ENCODE peak calls at places on chromosomes 3 and 15, in seven cellular contexts. R, F, S, X, H, C and J are unnamed samples.

GRCh38 chr15:79431636-79432344 is at the start of gene MINAR1:
- DNase-seq in R (no peak), F (no peak), S (peak), X (peak), H (peak), C (no peak), J (no peak)

GRCh38 chr3:16433701-16434151 is 79.8 kb downstream of the RFTN1 start:
- DNase-seq in R (peak), F (no peak), S (no peak), X (no peak), H (no peak), C (no peak), J (no peak)

GRCh38 chr3:76585794-76586392 is 454.0 kb upstream of the ROBO2 start:
- DNase-seq in R (no peak), F (no peak), S (no peak), X (peak), H (peak), C (peak), J (no peak)

GRCh38 chr3:2094941-2095340 is 3.7 kb upstream of the CNTN4 start:
- DNase-seq in R (no peak), F (no peak), S (no peak), X (no peak), H (no peak), C (no peak), J (no peak)

GRCh38 chr3:151765685-151766084 is 32.0 kb downstream of the AADACL2 start:
- DNase-seq in R (no peak), F (no peak), S (no peak), X (no peak), H (no peak), C (no peak), J (no peak)

GRCh38 chr15:57213783-57214366 is 162.4 kb upstream of the CGNL1 start:
- DNase-seq in R (no peak), F (peak), S (no peak), X (peak), H (peak), C (peak), J (peak)

GRCh38 chr15:40282870-40283614 is at the start of gene ANKRD63:
- DNase-seq in R (no peak), F (no peak), S (no peak), X (peak), H (no peak), C (peak), J (no peak)

GRCh38 chr3:131555456-131555855 is 52.7 kb upstream of the MRPL3 start:
- DNase-seq in R (no peak), F (no peak), S (no peak), X (no peak), H (no peak), C (no peak), J (no peak)

GRCh38 chr15:31296304-31297220 is 30.1 kb upstream of the KLF13 start:
- DNase-seq in R (no peak), F (no peak), S (no peak), X (peak), H (peak), C (no peak), J (no peak)

GRCh38 chr15:31106495-31107300 is 5.2 kb upstream of the TRPM1 start:
- DNase-seq in R (no peak), F (no peak), S (no peak), X (no peak), H (no peak), C (no peak), J (no peak)

GRCh38 chr3:6540981-6541380 is 319.9 kb upstream of the GRM7 start:
- DNase-seq in R (no peak), F (no peak), S (no peak), X (no peak), H (no peak), C (peak), J (no peak)

GRCh38 chr3:134927596-134927995 is 132.5 kb downstream of the EPHB1 start:
- DNase-seq in R (no peak), F (no peak), S (no peak), X (no peak), H (no peak), C (no peak), J (no peak)

GRCh38 chr3:184874709-184875644 is 63.0 kb downstream of the VPS8 start:
- DNase-seq in R (no peak), F (peak), S (no peak), X (peak), H (peak), C (peak), J (peak)

GRCh38 chr3:168426196-168426595 is 330.5 kb upstream of the GOLIM4 start:
- DNase-seq in R (no peak), F (no peak), S (no peak), X (no peak), H (no peak), C (no peak), J (no peak)

GRCh38 chr3:189308594-189308993 is 136.8 kb downstream of the TPRG1 start:
- DNase-seq in R (no peak), F (no peak), S (no peak), X (no peak), H (no peak), C (no peak), J (no peak)

GRCh38 chr15:70569718-70570231 is 193.6 kb downstream of the UACA start:
- DNase-seq in R (no peak), F (no peak), S (no peak), X (no peak), H (peak), C (no peak), J (peak)

GRCh38 chr15:92462771-92463170 is 69.1 kb downstream of the ST8SIA2 start:
- DNase-seq in R (no peak), F (no peak), S (no peak), X (no peak), H (no peak), C (no peak), J (no peak)

GRCh38 chr3:125166581-125166980 is 46.0 kb downstream of the SLC12A8 start:
- DNase-seq in R (no peak), F (no peak), S (no peak), X (no peak), H (no peak), C (no peak), J (no peak)

GRCh38 chr15:35751421-35752133 is 205.6 kb upstream of the DPH6 start:
- DNase-seq in R (peak), F (peak), S (peak), X (peak), H (peak), C (peak), J (peak)

GRCh38 chr15:32843211-32843907 is 125.6 kb downstream of the GREM1 start:
- DNase-seq in R (no peak), F (no peak), S (no peak), X (no peak), H (no peak), C (no peak), J (no peak)

GRCh38 chr3:194277547-194278091 is 73.5 kb downstream of the CPN2 start:
- DNase-seq in R (no peak), F (no peak), S (no peak), X (peak), H (no peak), C (no peak), J (no peak)

GRCh38 chr15:45943255-45943654 is 308.4 kb downstream of the SQOR start:
- DNase-seq in R (no peak), F (no peak), S (no peak), X (no peak), H (peak), C (no peak), J (no peak)

GRCh38 chr3:48982016-48982415 is 8.0 kb upstream of the P4HTM start:
- DNase-seq in R (no peak), F (no peak), S (no peak), X (no peak), H (no peak), C (no peak), J (no peak)

GRCh38 chr3:110420158-110420641 is 651.4 kb upstream of the NECTIN3 start:
- DNase-seq in R (no peak), F (no peak), S (no peak), X (no peak), H (no peak), C (no peak), J (peak)

GRCh38 chr15:99507016-99507731 is 58.6 kb upstream of the MEF2A start:
- DNase-seq in R (no peak), F (no peak), S (no peak), X (peak), H (peak), C (peak), J (no peak)

GRCh38 chr3:48897401-48898376 is 993 bp downstream of the SLC25A20 start:
- DNase-seq in R (no peak), F (no peak), S (no peak), X (no peak), H (peak), C (peak), J (no peak)

DNA sequence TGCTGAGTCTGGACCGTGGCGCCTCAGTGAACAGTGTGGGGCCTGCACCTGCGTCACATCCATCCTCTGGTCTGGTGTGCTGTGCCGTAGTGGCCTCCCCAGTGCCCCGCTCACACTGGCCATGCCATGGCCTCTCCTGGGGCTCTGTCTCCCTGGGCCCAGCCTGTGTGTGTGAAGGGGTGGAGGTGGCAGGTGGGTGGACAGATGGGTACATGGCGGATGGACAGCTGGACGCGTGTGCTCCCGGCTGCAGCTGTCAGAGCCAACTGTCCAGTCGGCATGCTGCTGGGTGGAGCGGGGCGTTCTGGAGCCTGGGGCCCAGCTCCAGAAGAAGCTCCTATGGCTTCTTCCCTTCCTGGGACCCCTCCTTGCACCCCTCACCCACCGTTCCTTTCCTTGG is 17.9 kb downstream of the PLXNA1 start:
- DNase-seq in R (no peak), F (no peak), S (no peak), X (no peak), H (no peak), C (no peak), J (no peak)
- TF ChIP-seq SIN3A in R (no peak), F (no peak), S (no peak), X (no peak), H (no peak), C (no peak), J (no peak)

DNA sequence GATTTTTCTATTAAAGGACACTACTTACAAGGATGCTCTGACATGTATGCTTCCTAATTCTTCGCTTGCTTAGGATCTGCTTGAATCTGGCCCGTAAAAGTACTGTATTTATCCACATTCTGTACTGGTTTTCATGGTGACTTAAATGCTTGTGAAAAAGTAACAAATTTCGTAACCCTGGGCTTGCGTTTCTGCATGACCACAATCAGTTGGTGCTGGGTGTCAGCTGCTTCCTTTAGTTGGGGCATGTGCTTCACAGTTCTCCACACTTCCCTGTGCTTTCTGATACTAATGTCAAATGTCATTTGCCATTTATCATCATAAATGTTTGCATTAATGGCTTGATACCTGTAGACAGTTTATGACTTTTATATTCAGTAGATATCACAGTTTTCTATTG is 218.4 kb upstream of the MLF1 start:
- DNase-seq in R (no peak), F (no peak), S (no peak), X (no peak), H (no peak), C (no peak), J (no peak)
- TF ChIP-seq SIN3A in R (no peak), F (no peak), S (no peak), X (no peak), H (no peak), C (no peak), J (no peak)

GRCh38 chr3:139745831-139746230 is 68.1 kb upstream of the NMNAT3 start:
- DNase-seq in R (no peak), F (no peak), S (no peak), X (no peak), H (peak), C (peak), J (no peak)
- TF ChIP-seq SIN3A in R (no peak), F (no peak), S (no peak), X (no peak), H (no peak), C (no peak), J (no peak)

GRCh38 chr3:190446492-190447301 is 3.0 kb downstream of the TMEM207 start:
- DNase-seq in R (no peak), F (no peak), S (no peak), X (no peak), H (no peak), C (no peak), J (no peak)

GRCh38 chr3:190442240-190442639 is 7.5 kb downstream of the TMEM207 start:
- DNase-seq in R (no peak), F (no peak), S (no peak), X (no peak), H (no peak), C (no peak), J (no peak)

GRCh38 chr3:190444576-190445145 is 5.0 kb downstream of the TMEM207 start:
- DNase-seq in R (no peak), F (no peak), S (no peak), X (no peak), H (no peak), C (no peak), J (no peak)

GRCh38 chr3:190444036-190444435 is 5.7 kb downstream of the TMEM207 start:
- DNase-seq in R (no peak), F (no peak), S (no peak), X (no peak), H (no peak), C (no peak), J (no peak)

DNA sequence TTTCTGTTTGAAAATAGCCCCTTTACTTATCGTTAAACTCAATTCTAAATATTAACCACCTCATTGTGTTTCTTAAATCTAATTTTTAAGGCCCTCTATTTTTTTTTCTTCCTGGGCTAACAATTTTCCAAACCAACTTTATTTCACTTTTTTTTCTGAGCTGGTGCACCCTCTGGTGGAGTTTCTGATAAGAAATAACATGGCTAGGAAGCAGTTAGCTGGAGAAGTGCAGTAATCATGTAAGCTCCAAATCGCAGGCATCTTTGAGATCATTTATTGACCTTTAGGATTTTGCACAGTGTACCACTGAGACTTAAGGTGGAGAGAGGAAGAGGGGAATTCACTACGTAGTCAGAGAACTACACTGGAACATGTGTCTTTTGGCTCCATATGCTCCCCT is 6.4 kb downstream of the TMEM207 start:
- DNase-seq in R (no peak), F (no peak), S (no peak), X (no peak), H (peak), C (no peak), J (no peak)
- TF ChIP-seq SIN3A in R (no peak), F (no peak), S (no peak), X (no peak), H (no peak), C (no peak), J (no peak)

GRCh38 chr3:11948866-11949265 is 55.3 kb upstream of the SYN2 start:
- DNase-seq in R (no peak), F (no peak), S (no peak), X (no peak), H (no peak), C (no peak), J (no peak)

GRCh38 chr3:11949351-11949750 is 54.8 kb upstream of the SYN2 start:
- DNase-seq in R (no peak), F (no peak), S (no peak), X (no peak), H (no peak), C (no peak), J (no peak)

GRCh38 chr3:11948331-11948730 is 55.9 kb upstream of the SYN2 start:
- DNase-seq in R (no peak), F (no peak), S (no peak), X (no peak), H (no peak), C (no peak), J (no peak)

GRCh38 chr3:11944052-11944673 is 60.0 kb upstream of the SYN2 start:
- DNase-seq in R (no peak), F (peak), S (peak), X (peak), H (peak), C (peak), J (peak)
- TF ChIP-seq SIN3A in R (no peak), F (no peak), S (no peak), X (no peak), H (no peak), C (no peak), J (no peak)

GRCh38 chr3:138078901-138079344 is 36.5 kb downstream of the DZIP1L start:
- DNase-seq in R (no peak), F (no peak), S (no peak), X (no peak), H (peak), C (no peak), J (peak)

GRCh38 chr3:138079901-138080300 is 35.5 kb downstream of the DZIP1L start:
- DNase-seq in R (no peak), F (no peak), S (no peak), X (no peak), H (no peak), C (no peak), J (no peak)

GRCh38 chr3:138082085-138082991 is 33.1 kb downstream of the DZIP1L start:
- DNase-seq in R (peak), F (no peak), S (no peak), X (no peak), H (peak), C (no peak), J (peak)

GRCh38 chr3:138081371-138082084 is 33.9 kb downstream of the DZIP1L start:
- DNase-seq in R (no peak), F (no peak), S (no peak), X (no peak), H (no peak), C (no peak), J (no peak)

DNA sequence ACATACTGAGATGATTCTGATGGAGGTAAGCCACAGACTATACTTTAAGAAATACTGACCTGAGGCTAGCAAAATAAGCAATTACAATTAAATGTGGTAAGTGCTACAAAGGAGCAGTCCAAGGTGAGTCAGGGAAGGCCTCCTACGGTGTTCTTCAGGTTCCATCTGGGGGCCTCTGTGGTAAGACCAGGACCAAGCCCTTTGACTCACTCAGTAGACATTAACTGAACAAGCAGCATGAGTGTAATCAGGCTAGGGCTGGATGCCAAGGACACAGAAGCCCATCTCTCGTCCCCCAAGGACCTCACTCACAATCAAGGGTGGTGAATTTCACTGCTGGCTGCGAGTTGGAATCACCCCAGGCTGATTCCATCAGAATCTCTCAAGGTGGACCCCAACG is 37.3 kb downstream of the DZIP1L start:
- DNase-seq in R (no peak), F (no peak), S (no peak), X (no peak), H (no peak), C (no peak), J (peak)
- TF ChIP-seq SIN3A in R (no peak), F (no peak), S (no peak), X (no peak), H (no peak), C (no peak), J (no peak)

GRCh38 chr3:72100062-72100511 is 315.1 kb upstream of the PROK2 start:
- DNase-seq in R (no peak), F (no peak), S (peak), X (peak), H (no peak), C (no peak), J (no peak)

GRCh38 chr3:72097053-72097452 is 312.1 kb upstream of the PROK2 start:
- DNase-seq in R (no peak), F (no peak), S (no peak), X (no peak), H (no peak), C (no peak), J (no peak)

GRCh38 chr3:72100626-72101187 is 315.8 kb upstream of the PROK2 start:
- DNase-seq in R (peak), F (no peak), S (peak), X (peak), H (no peak), C (peak), J (no peak)

GRCh38 chr3:72101538-72101937 is 316.6 kb upstream of the PROK2 start:
- DNase-seq in R (no peak), F (no peak), S (no peak), X (no peak), H (no peak), C (no peak), J (no peak)

GRCh38 chr3:72099331-72100061 is 314.5 kb upstream of the PROK2 start:
- DNase-seq in R (no peak), F (no peak), S (no peak), X (no peak), H (no peak), C (no peak), J (no peak)
- TF ChIP-seq SIN3A in R (no peak), F (no peak), S (no peak), X (no peak), H (no peak), C (no peak), J (no peak)

GRCh38 chr3:32041316-32041715 is 59.8 kb downstream of the ZNF860 start:
- DNase-seq in R (no peak), F (no peak), S (no peak), X (no peak), H (peak), C (no peak), J (no peak)

GRCh38 chr3:32046102-32046501 is 60.3 kb upstream of the GPD1L start:
- DNase-seq in R (no peak), F (no peak), S (no peak), X (no peak), H (no peak), C (no peak), J (no peak)

GRCh38 chr3:32048487-32049174 is 57.8 kb upstream of the GPD1L start:
- DNase-seq in R (no peak), F (no peak), S (no peak), X (no peak), H (no peak), C (peak), J (no peak)

DNA sequence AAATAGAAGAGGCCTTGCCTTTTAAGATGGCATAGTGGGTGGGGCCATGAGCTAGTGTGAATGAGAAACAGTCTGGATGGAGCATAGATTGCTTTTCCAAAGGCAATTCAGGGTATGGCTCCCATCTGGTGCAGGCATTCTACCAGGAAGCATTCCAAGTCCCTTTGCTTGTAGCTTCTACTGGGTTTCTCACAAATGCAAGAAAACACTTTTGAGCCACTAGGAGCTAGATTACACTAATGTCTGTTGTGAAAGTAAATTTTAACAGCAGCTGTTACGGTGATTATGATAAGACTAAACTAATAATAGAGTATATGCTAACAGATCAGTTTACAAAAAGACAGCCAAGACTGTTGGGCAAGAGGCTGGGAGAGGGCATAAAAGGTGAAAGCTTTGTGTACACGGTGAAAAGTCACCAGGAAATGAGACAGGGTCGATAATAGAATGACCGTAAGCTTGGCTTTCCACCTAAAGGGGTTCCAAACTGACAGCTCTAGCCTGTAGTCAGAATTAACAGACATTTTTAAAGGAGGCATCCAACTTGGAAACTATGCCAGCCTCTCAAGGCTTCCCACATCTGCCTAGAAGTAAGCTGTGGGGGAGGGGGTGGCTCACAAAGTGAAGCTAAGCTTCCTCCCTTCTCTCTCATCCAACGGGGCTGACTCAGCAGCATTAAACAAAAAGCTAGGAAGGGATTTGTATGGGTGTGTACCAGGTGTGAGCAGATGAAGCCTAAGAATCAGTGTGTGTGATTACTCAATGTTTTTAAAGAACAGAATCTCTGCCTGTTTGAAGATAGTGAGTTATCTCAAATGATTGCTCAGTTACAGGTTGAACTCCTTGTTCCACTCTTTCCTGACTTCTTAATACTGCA is 61.1 kb upstream of the GPD1L start:
- DNase-seq in R (no peak), F (peak), S (no peak), X (peak), H (peak), C (no peak), J (peak)
- TF ChIP-seq SIN3A in R (no peak), F (no peak), S (no peak), X (no peak), H (no peak), C (no peak), J (no peak)